ENCODE peak calls at places on chromosomes 4 and X, in four cellular contexts. P is foreskin keratinocyte, C is thyroid gland, G is cardiac muscle cell. Q is an unnamed sample.

GRCh38 chr4:76199664-76200211 is 13.9 kb downstream of the SCARB2 start:
- DNase-seq in P (no peak), C (peak; percentile 45), G (no peak), Q (no peak)

GRCh38 chrX:1390621-1391369 is 1.1 kb downstream of the SLC25A6 start:
- DNase-seq in P (no peak), C (no peak), G (no peak), Q (no peak)

GRCh38 chrX:68938244-68939004 is 109.6 kb downstream of the EFNB1 start:
- DNase-seq in P (no peak), C (no peak), G (no peak), Q (peak; percentile 1)

GRCh38 chrX:40483502-40483901 is 97.3 kb upstream of the ATP6AP2 start:
- DNase-seq in P (no peak), C (no peak), G (no peak), Q (no peak)

GRCh38 chrX:13778916-13779315 is 38.0 kb downstream of the GPM6B start:
- DNase-seq in P (no peak), C (no peak), G (no peak), Q (no peak)

GRCh38 chrX:131830400-131831184 is 192.5 kb upstream of the STK26 start:
- DNase-seq in P (no peak), C (peak; percentile 23), G (peak; percentile 95), Q (peak; percentile 98)

GRCh38 chr4:82493721-82494425 is 63.5 kb downstream of the ENOPH1 start:
- DNase-seq in P (no peak), C (no peak), G (no peak), Q (no peak)

GRCh38 chrX:38154340-38154739 is 66.3 kb downstream of the SRPX start:
- DNase-seq in P (no peak), C (no peak), G (no peak), Q (no peak)

GRCh38 chr4:119026662-119027444 is 108.8 kb upstream of the MYOZ2 start:
- DNase-seq in P (no peak), C (no peak), G (no peak), Q (no peak)

GRCh38 chr4:145734576-145735329 is 54.8 kb downstream of the C4orf51 start:
- DNase-seq in P (peak; percentile 98), C (peak; percentile 73), G (no peak), Q (no peak)

GRCh38 chr4:128410037-128410436 is 122.4 kb upstream of the PGRMC2 start:
- DNase-seq in P (no peak), C (no peak), G (no peak), Q (no peak)

GRCh38 chr4:84583871-84584373 is 995 bp downstream of the CDS1 start:
- DNase-seq in P (peak; percentile 17), C (no peak), G (peak; percentile 17), Q (no peak)

GRCh38 chrX:27680726-27681125 is 90.6 kb downstream of the DCAF8L2 start:
- DNase-seq in P (peak; percentile 36), C (no peak), G (no peak), Q (no peak)

DNA sequence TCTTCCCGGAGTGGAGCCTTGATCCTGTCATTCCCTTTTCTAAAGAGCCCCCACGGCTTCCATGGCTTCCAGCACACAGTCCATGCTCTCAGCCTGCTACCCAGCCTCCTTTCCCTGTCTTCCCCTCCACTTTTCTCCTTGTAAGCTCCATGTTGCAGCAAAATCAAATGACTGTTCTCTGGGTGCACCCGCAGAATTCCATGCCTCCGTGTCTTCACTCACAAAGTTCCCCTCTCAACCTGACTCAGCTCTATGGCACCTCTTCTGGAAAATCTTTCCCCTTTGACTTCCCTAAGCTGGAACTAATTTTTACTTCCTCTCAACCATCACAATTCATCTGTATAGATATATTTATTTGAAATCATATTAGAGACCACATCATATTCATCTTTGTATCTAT is 3.5 kb downstream of the SETD7 start:
- DNase-seq in P (no peak), C (no peak), G (peak; percentile 10), Q (no peak)
- H3K4me1 ChIP-seq in P (peaks cover 10% of the 10 kb centered on the region), C (peaks cover 39% of the 10 kb centered on the region), G (peaks cover 40% of the 10 kb centered on the region), Q (peaks cover 25% of the 10 kb centered on the region)

GRCh38 chr4:102527695-102528094 is 26.5 kb downstream of the NFKB1 start:
- DNase-seq in P (no peak), C (no peak), G (no peak), Q (no peak)
- H3K4me1 ChIP-seq in P (peaks cover 1% of the 10 kb centered on the region), C (peaks cover 11% of the 10 kb centered on the region), G (peaks cover 4% of the 10 kb centered on the region), Q (peaks cover 11% of the 10 kb centered on the region)

DNA sequence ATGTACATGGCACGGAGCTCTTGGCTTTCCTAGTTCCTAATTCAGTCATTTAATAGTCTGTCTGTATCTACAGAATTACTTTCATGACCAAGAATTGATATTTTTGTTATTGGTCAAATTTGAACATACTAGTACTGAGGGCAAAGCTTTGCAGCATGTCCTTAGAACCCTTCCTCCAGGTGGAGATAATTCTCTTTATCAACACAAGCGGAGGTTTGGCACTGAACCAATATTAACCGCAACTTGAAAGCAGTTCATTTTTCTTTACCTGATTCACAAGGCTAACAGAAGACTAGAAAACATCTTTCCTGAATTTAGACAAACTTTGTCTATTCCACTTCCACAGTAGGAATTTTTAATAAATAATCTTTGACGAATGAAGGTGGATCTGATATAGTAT is 73.8 kb downstream of the TACR3 start:
- DNase-seq in P (no peak), C (no peak), G (no peak), Q (no peak)
- H3K4me1 ChIP-seq in P (no peaks in the 10 kb centered on the region), C (no peaks in the 10 kb centered on the region), G (no peaks in the 10 kb centered on the region), Q (peaks cover 14% of the 10 kb centered on the region)

DNA sequence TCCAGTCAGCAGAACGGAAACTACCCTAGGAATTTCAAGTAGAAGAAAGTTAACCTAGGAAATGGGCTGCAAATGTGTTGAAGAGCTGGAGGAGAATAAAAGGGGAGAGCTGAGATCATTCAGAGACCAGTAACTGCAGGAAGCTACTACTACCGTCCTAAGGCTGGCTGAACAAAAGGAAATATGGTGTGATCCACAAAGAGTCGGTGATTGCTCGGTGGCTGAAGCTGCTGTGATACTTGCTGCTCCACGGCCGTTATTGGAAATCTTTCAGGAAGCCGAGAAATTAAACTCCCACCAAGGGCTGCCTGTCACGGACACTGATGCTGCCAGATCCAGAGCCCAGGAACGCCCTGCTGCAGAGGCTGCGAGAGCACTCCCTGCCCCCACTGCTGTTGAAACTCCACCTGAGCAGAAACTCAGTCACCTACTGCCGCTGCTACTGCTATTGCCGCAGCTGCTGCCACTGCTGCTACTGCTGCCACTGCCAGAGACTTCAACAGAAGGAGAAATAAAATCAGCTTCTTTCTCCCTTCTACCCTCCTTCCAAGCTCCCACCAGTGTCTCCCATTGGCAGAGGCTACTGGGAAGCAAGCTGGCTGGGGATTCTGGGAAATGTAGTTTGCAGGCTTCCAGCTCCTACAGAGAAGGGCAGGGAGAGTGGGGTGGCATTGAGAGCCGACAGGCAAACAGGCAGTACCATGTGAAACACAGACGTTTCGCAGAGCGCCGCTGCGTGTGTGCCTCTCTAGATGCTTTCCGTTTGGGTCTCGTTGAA is 125.9 kb upstream of the ENPP6 start:
- DNase-seq in P (no peak), C (peak; percentile 82), G (peak; percentile 85), Q (peak; percentile 66)
- H3K4me1 ChIP-seq in P (peaks cover 17% of the 10 kb centered on the region), C (peaks cover 32% of the 10 kb centered on the region), G (peaks cover 30% of the 10 kb centered on the region), Q (peaks cover 22% of the 10 kb centered on the region)

GRCh38 chr4:1361391-1361790 is 14.4 kb downstream of the UVSSA start:
- DNase-seq in P (no peak), C (no peak), G (no peak), Q (no peak)

GRCh38 chr4:1363540-1363939 is 16.5 kb downstream of the UVSSA start:
- DNase-seq in P (no peak), C (no peak), G (no peak), Q (no peak)

GRCh38 chr4:1360423-1361283 is 13.6 kb downstream of the UVSSA start:
- DNase-seq in P (no peak), C (no peak), G (no peak), Q (no peak)

GRCh38 chr4:1362521-1362920 is 15.5 kb downstream of the UVSSA start:
- DNase-seq in P (no peak), C (no peak), G (no peak), Q (no peak)

DNA sequence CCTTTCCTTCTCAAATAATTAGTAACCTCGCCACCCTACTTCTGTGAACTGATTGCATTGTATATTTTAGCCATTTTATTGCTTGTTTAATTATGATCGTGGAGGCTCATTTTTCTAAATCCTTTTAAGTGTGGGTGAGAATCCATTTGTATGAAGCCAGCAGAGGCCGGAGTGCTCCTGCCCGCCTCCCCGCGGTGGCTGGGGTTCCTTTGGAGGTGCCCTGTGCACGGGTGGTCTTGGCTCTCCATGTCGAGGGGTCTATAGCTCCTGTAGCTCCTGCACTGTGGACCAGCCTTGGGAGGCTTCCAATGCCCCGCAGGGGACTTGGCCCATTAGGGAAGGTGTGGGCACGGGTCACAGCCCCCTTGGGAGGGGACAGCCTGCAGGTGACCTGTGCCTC is 15.0 kb downstream of the UVSSA start:
- DNase-seq in P (no peak), C (no peak), G (no peak), Q (no peak)
- H3K4me1 ChIP-seq in P (no peaks in the 10 kb centered on the region), C (no peaks in the 10 kb centered on the region), G (no peaks in the 10 kb centered on the region), Q (no peaks in the 10 kb centered on the region)

GRCh38 chr4:8274066-8274652 is 4.6 kb downstream of the HTRA3 start:
- DNase-seq in P (no peak), C (no peak), G (no peak), Q (no peak)
- H3K4me1 ChIP-seq in P (no peaks in the 10 kb centered on the region), C (peaks cover 62% of the 10 kb centered on the region), G (peaks cover 4% of the 10 kb centered on the region), Q (peaks cover 5% of the 10 kb centered on the region)